ENCODE peak calls at places on chromosomes 4 and X, in ten cellular contexts. A is tibial nerve; G is foreskin fibroblast; D is fibroblast of villous mesenchyme; J is MM.1S; C is left ventricle myocardium inferior; E is NCI-H774; N is astrocyte of the cerebellum; X is osteocyte; B is activated CD4-positive, alpha-beta T cell treated with anti-CD3 and anti-CD28 coated beads, Interleukin-2, amount 50 U/mL, for 48 hours. S is an unnamed sample.

GRCh38 chrX:117376460-117376859 is 740.1 kb downstream of the KLHL13 start:
- DNase-seq in D (peak; percentile 1), E (no peak), C (no peak), A (no peak), X (no peak), J (no peak), B (no peak), N (no peak), G (no peak), S (no peak)

GRCh38 chr4:174380699-174381098 is 97.0 kb downstream of the CEP44 start:
- DNase-seq in N (no peak), B (no peak), C (no peak), X (no peak), D (no peak), J (no peak), E (no peak), A (no peak), G (no peak), S (no peak)

GRCh38 chr4:140363051-140363450 is 10.4 kb upstream of the SCOC start:
- DNase-seq in D (no peak), B (no peak), A (no peak), G (no peak), X (no peak), C (no peak), J (no peak), E (no peak), N (no peak), S (no peak)

GRCh38 chr4:66946761-66947160 is 598.5 kb downstream of the CENPC start:
- DNase-seq in A (no peak), G (no peak), B (no peak), J (peak; percentile 51), N (no peak), E (no peak), X (no peak), D (no peak), C (no peak), S (no peak)

GRCh38 chr4:80367737-80368136 is 32.2 kb downstream of the CFAP299 start:
- DNase-seq in X (no peak), E (no peak), C (no peak), D (no peak), B (no peak), G (peak; percentile 67), J (no peak), N (no peak), A (no peak), S (no peak)

GRCh38 chr4:22430626-22431025 is 85.2 kb downstream of the ADGRA3 start:
- DNase-seq in J (no peak), G (no peak), D (no peak), X (no peak), N (no peak), E (no peak), C (no peak), B (no peak), A (no peak), S (no peak)

GRCh38 chrX:125202486-125203378 is 116.9 kb upstream of the TEX13C start:
- DNase-seq in B (no peak), N (no peak), C (peak; percentile 9), E (peak; percentile 35), D (no peak), G (no peak), X (no peak), J (no peak), A (no peak), S (no peak)

GRCh38 chr4:173252024-173252935 is 81.9 kb downstream of the HMGB2 start:
- DNase-seq in J (peak; percentile 95), A (peak; percentile 70), G (peak; percentile 95), D (peak; percentile 92), B (peak; percentile 6), X (peak; percentile 92), C (peak; percentile 33), N (peak; percentile 100), E (peak; percentile 87), S (no peak)

GRCh38 chr4:176435891-176436499 is 116.2 kb downstream of the SPCS3 start:
- DNase-seq in X (no peak), J (no peak), C (no peak), G (no peak), B (no peak), E (no peak), D (peak; percentile 19), N (peak; percentile 85), A (no peak), S (no peak)